ENCODE peak calls at places on chromosome 9, in eight cellular contexts. U is GM12865, O is AG09319, T is GM13976, I is right atrium auricular region, F is foreskin fibroblast, D is mucosa of descending colon, V is Calu3. M is an unnamed sample.
A peak's percentile ranks its signal among the peaks of the same experiment; 100 is the strongest.

GRCh38 chr9:221989-222776 is 7.5 kb downstream of the DOCK8 start:
- DNase-seq in U (no peak), O (no peak), F (no peak), V (no peak), I (no peak), D (no peak), T (no peak), M (no peak)

GRCh38 chr9:96172797-96173196 is 129.2 kb downstream of the HSD17B3 start:
- DNase-seq in F (no peak), V (peak; percentile 23), O (no peak), T (no peak), I (no peak), U (no peak), D (no peak), M (no peak)

GRCh38 chr9:27414215-27414731 is 109.8 kb upstream of the IFNK start:
- DNase-seq in I (no peak), O (no peak), V (no peak), F (no peak), D (peak; percentile 70), T (no peak), U (no peak), M (no peak)

GRCh38 chr9:138100711-138101349 is 223.2 kb downstream of the CACNA1B start:
- DNase-seq in U (peak; percentile 15), T (peak; percentile 32), I (no peak), V (no peak), F (no peak), D (no peak), O (no peak), M (no peak)

GRCh38 chr9:137309368-137310189 is 7.5 kb upstream of the NRARP start:
- DNase-seq in U (no peak), D (no peak), O (no peak), T (no peak), V (no peak), F (no peak), I (no peak), M (no peak)

GRCh38 chr9:128151343-128152132 is 2.3 kb downstream of the LCN2 start:
- DNase-seq in V (peak; percentile 35), F (no peak), D (no peak), U (no peak), O (no peak), I (no peak), T (no peak), M (no peak)

GRCh38 chr9:38060688-38061087 is 8.3 kb downstream of the SHB start:
- DNase-seq in F (no peak), D (no peak), U (no peak), T (no peak), I (no peak), O (no peak), V (no peak), M (no peak)

GRCh38 chr9:137371966-137372651 is 50.9 kb downstream of the EXD3 start:
- DNase-seq in D (no peak), F (no peak), V (no peak), T (no peak), I (no peak), O (no peak), U (no peak), M (no peak)

GRCh38 chr9:100350188-100350587 is 2.6 kb downstream of the TEX10 start:
- DNase-seq in O (no peak), D (no peak), U (no peak), T (no peak), V (no peak), I (no peak), F (no peak), M (no peak)

GRCh38 chr9:116342941-116343340 is 189.3 kb downstream of the PAPPA start:
- DNase-seq in U (no peak), O (no peak), T (no peak), F (peak; percentile 51), V (no peak), I (no peak), D (no peak), M (no peak)

GRCh38 chr9:115118471-115119156 is 657 bp upstream of the TNC start:
- DNase-seq in D (peak; percentile 40), V (peak; percentile 49), O (peak; percentile 57), F (peak; percentile 93), U (no peak), I (peak; percentile 62), T (no peak), M (no peak)

GRCh38 chr9:69546265-69546664 is 125.9 kb downstream of the APBA1 start:
- DNase-seq in U (no peak), O (no peak), D (peak; percentile 51), F (no peak), V (peak; percentile 46), I (no peak), T (no peak), M (no peak)

GRCh38 chr9:571066-571465 is 270.4 kb upstream of the DMRT1 start:
- DNase-seq in I (no peak), T (no peak), V (no peak), O (no peak), D (no peak), F (no peak), U (no peak), M (no peak)

GRCh38 chr9:33234511-33235467 is 5.2 kb upstream of the SPINK4 start:
- DNase-seq in U (no peak), T (no peak), F (peak; percentile 32), D (no peak), O (no peak), I (no peak), V (no peak), M (no peak)

GRCh38 chr9:127521919-127522304 is 70.6 kb downstream of the LRSAM1 start:
- DNase-seq in F (no peak), U (no peak), T (no peak), D (no peak), V (peak; percentile 87), O (no peak), I (no peak), M (no peak)

GRCh38 chr9:75540185-75540584 is 350.3 kb upstream of the PCSK5 start:
- DNase-seq in D (no peak), O (no peak), I (no peak), F (no peak), V (no peak), U (no peak), T (no peak), M (no peak)

GRCh38 chr9:98760231-98760630 is 36.1 kb downstream of the ANKS6 start:
- DNase-seq in F (no peak), V (no peak), D (no peak), T (no peak), O (no peak), I (no peak), U (no peak), M (no peak)

GRCh38 chr9:134410835-134411217 is 84.6 kb downstream of the RXRA start:
- DNase-seq in I (no peak), D (no peak), V (no peak), O (no peak), T (no peak), U (no peak), F (no peak), M (no peak)

GRCh38 chr9:76658510-76659231 is 105.6 kb upstream of the PCA3 start:
- DNase-seq in I (no peak), U (peak; percentile 63), V (no peak), F (peak; percentile 60), T (peak; percentile 62), D (no peak), O (peak; percentile 54), M (peak; percentile 66)

GRCh38 chr9:68802525-68803015 is 97.5 kb downstream of the PIP5K1B start:
- DNase-seq in I (no peak), T (peak; percentile 59), U (peak; percentile 95), F (no peak), V (no peak), D (no peak), O (no peak), M (peak; percentile 57)

GRCh38 chr9:107712390-107712789 is 222.8 kb upstream of the KLF4 start:
- DNase-seq in D (no peak), O (no peak), F (no peak), T (no peak), I (no peak), V (peak; percentile 32), U (peak; percentile 29), M (no peak)

GRCh38 chr9:32928145-32928763 is 73.2 kb downstream of the APTX start:
- DNase-seq in I (no peak), U (no peak), O (no peak), F (peak; percentile 12), V (peak; percentile 47), D (peak; percentile 25), T (no peak), M (no peak)

GRCh38 chr9:113695901-113696300 is 180.2 kb upstream of the ZNF618 start:
- DNase-seq in O (no peak), F (no peak), U (no peak), T (no peak), D (no peak), I (no peak), V (no peak), M (no peak)

GRCh38 chr9:91775708-91776028 is 174.4 kb downstream of the ROR2 start:
- DNase-seq in D (no peak), F (no peak), O (no peak), U (no peak), I (no peak), V (no peak), T (no peak), M (no peak)
- TF ChIP-seq CTCF in D (peak; percentile 5), F (no peak), O (no peak), U (no peak), I (peak; percentile 30), V (peak; percentile 31), T (no peak), M (no peak)

GRCh38 chr9:5263568-5264218 is 32.5 kb downstream of the INSL4 start:
- DNase-seq in I (no peak), U (peak; percentile 61), T (no peak), V (peak; percentile 7), F (no peak), D (no peak), O (no peak), M (no peak)
- TF ChIP-seq CTCF in I (no peak), U (peak; percentile 17), T (no peak), V (no peak), F (no peak), D (no peak), O (no peak), M (peak; percentile 9)

GRCh38 chr9:71895955-71896354 is 15.0 kb downstream of the ABHD17B start:
- DNase-seq in U (no peak), I (no peak), T (no peak), D (no peak), O (no peak), F (no peak), V (no peak), M (no peak)

GRCh38 chr9:71897573-71897972 is 13.4 kb downstream of the ABHD17B start:
- DNase-seq in I (no peak), U (peak; percentile 56), D (no peak), O (no peak), T (peak; percentile 43), F (no peak), V (no peak), M (no peak)

GRCh38 chr9:71896762-71897161 is 14.2 kb downstream of the ABHD17B start:
- DNase-seq in F (no peak), U (no peak), D (no peak), I (no peak), T (no peak), V (no peak), O (no peak), M (no peak)

GRCh38 chr9:71904076-71904475 is 6.9 kb downstream of the ABHD17B start:
- DNase-seq in O (no peak), F (no peak), V (no peak), U (no peak), T (no peak), D (no peak), I (no peak), M (no peak)

GRCh38 chr9:71901695-71902094 is 9.3 kb downstream of the ABHD17B start:
- DNase-seq in U (no peak), D (no peak), V (no peak), F (no peak), O (no peak), T (no peak), I (no peak), M (no peak)
- TF ChIP-seq CTCF in U (no peak), D (no peak), V (no peak), F (no peak), O (no peak), T (no peak), I (no peak), M (peak; percentile 26)

GRCh38 chr9:93944011-93944410 is 11.1 kb downstream of the BARX1 start:
- DNase-seq in U (no peak), D (no peak), F (no peak), I (no peak), O (no peak), T (no peak), V (no peak), M (no peak)
- TF ChIP-seq CTCF in U (no peak), D (no peak), F (no peak), I (no peak), O (no peak), T (no peak), V (no peak), M (no peak)